ENCODE peak calls at places on chromosomes 6 and 20, in five cellular contexts. One of them, this sample, is unnamed. For H3K36me3, the result is how much of the 10 kb centered on the place peaks cover.

GRCh38 chr20:58852559-58853271 is at the start of gene GNAS:
- DNase-seq in mesendoderm: peak
- DNase-seq in mesenchymal stem cell: peak
- DNase-seq in H1: peak
- DNase-seq in HepG2: peak
- DNase-seq in this sample: peak

GRCh38 chr6:16671302-16672289 is 89.7 kb downstream of the ATXN1 start:
- DNase-seq in mesenchymal stem cell: no peak
- DNase-seq in mesendoderm: peak
- DNase-seq in HepG2: peak
- DNase-seq in H1: no peak
- DNase-seq in this sample: no peak

GRCh38 chr6:11144393-11144829 is 32.9 kb upstream of the ERVFRD-1 start:
- DNase-seq in mesenchymal stem cell: peak
- DNase-seq in HepG2: peak
- DNase-seq in mesendoderm: peak
- DNase-seq in H1: peak
- DNase-seq in this sample: peak

GRCh38 chr6:157954150-157955117 is 27.2 kb upstream of the SYNJ2 start:
- DNase-seq in H1: no peak
- DNase-seq in mesendoderm: peak
- DNase-seq in HepG2: peak
- DNase-seq in mesenchymal stem cell: no peak
- DNase-seq in this sample: no peak

GRCh38 chr20:46814366-46815232 is 80.0 kb upstream of the EYA2 start:
- DNase-seq in H1: no peak
- DNase-seq in mesendoderm: peak
- DNase-seq in mesenchymal stem cell: peak
- DNase-seq in HepG2: peak
- DNase-seq in this sample: peak

GRCh38 chr6:122406187-122406586 is 6.7 kb downstream of the HSF2 start:
- DNase-seq in HepG2: no peak
- DNase-seq in mesendoderm: no peak
- DNase-seq in mesenchymal stem cell: no peak
- DNase-seq in H1: no peak
- DNase-seq in this sample: no peak

GRCh38 chr20:49432562-49432961 is 49.9 kb downstream of the KCNB1 start:
- DNase-seq in HepG2: no peak
- DNase-seq in mesenchymal stem cell: no peak
- DNase-seq in H1: no peak
- DNase-seq in mesendoderm: peak
- DNase-seq in this sample: no peak

GRCh38 chr6:21526974-21527373 is 66.6 kb upstream of the SOX4 start:
- DNase-seq in mesenchymal stem cell: no peak
- DNase-seq in HepG2: no peak
- DNase-seq in mesendoderm: no peak
- DNase-seq in H1: no peak
- DNase-seq in this sample: no peak

GRCh38 chr6:97401533-97401932 is 118.5 kb upstream of the MMS22L start:
- DNase-seq in mesendoderm: peak
- DNase-seq in mesenchymal stem cell: no peak
- DNase-seq in HepG2: no peak
- DNase-seq in H1: no peak
- DNase-seq in this sample: no peak

GRCh38 chr20:825710-826421 is 7.6 kb upstream of the FAM110A start:
- DNase-seq in HepG2: no peak
- DNase-seq in H1: no peak
- DNase-seq in mesendoderm: no peak
- DNase-seq in mesenchymal stem cell: no peak
- DNase-seq in this sample: peak

GRCh38 chr6:160391419-160392116 is 43.4 kb downstream of the SLC22A3 start:
- DNase-seq in H1: no peak
- DNase-seq in mesendoderm: no peak
- DNase-seq in mesenchymal stem cell: peak
- DNase-seq in HepG2: peak
- DNase-seq in this sample: no peak

GRCh38 chr6:132285004-132285780 is 116.1 kb downstream of the MOXD1 start:
- DNase-seq in mesenchymal stem cell: no peak
- DNase-seq in H1: no peak
- DNase-seq in HepG2: no peak
- DNase-seq in mesendoderm: no peak
- DNase-seq in this sample: no peak

GRCh38 chr6:20118877-20119276 is 93.4 kb downstream of the MBOAT1 start:
- DNase-seq in H1: no peak
- DNase-seq in mesenchymal stem cell: no peak
- DNase-seq in mesendoderm: no peak
- DNase-seq in HepG2: no peak
- DNase-seq in this sample: no peak

GRCh38 chr20:4876301-4876700 is 125.0 kb downstream of the SLC23A2 start:
- DNase-seq in mesendoderm: no peak
- DNase-seq in HepG2: no peak
- DNase-seq in H1: no peak
- DNase-seq in mesenchymal stem cell: no peak
- DNase-seq in this sample: no peak

GRCh38 chr6:85483041-85483700 is 33.3 kb downstream of the NT5E start:
- DNase-seq in HepG2: peak
- DNase-seq in H1: peak
- DNase-seq in mesendoderm: peak
- DNase-seq in mesenchymal stem cell: peak
- DNase-seq in this sample: peak

GRCh38 chr6:49713346-49713745 is at the start of gene CRISP2:
- DNase-seq in H1: no peak
- DNase-seq in mesendoderm: no peak
- DNase-seq in mesenchymal stem cell: no peak
- DNase-seq in HepG2: no peak
- DNase-seq in this sample: no peak

GRCh38 chr20:16518068-16518783 is 55.0 kb downstream of the KIF16B start:
- DNase-seq in HepG2: peak
- DNase-seq in H1: no peak
- DNase-seq in mesendoderm: peak
- DNase-seq in mesenchymal stem cell: peak
- DNase-seq in this sample: peak

GRCh38 chr20:400451-401275 is 7.4 kb upstream of the RBCK1 start:
- DNase-seq in mesendoderm: peak
- DNase-seq in HepG2: no peak
- DNase-seq in mesenchymal stem cell: no peak
- DNase-seq in H1: no peak
- DNase-seq in this sample: peak

GRCh38 chr6:43181942-43182860 is at the start of gene CUL9:
- DNase-seq in mesenchymal stem cell: peak
- DNase-seq in HepG2: peak
- DNase-seq in mesendoderm: peak
- DNase-seq in H1: no peak
- DNase-seq in this sample: peak

GRCh38 chr6:44725070-44725469 is 337.6 kb downstream of the CDC5L start:
- DNase-seq in mesendoderm: no peak
- DNase-seq in HepG2: no peak
- DNase-seq in mesenchymal stem cell: peak
- DNase-seq in H1: no peak
- DNase-seq in this sample: no peak

GRCh38 chr6:125871365-125871764 is 80.6 kb downstream of the NCOA7 start:
- DNase-seq in HepG2: no peak
- DNase-seq in mesenchymal stem cell: no peak
- DNase-seq in mesendoderm: no peak
- DNase-seq in H1: no peak
- DNase-seq in this sample: no peak

GRCh38 chr20:52974155-52974554 is 2.0 kb downstream of the TSHZ2 start:
- DNase-seq in H1: no peak
- DNase-seq in HepG2: no peak
- DNase-seq in mesenchymal stem cell: no peak
- DNase-seq in mesendoderm: no peak
- DNase-seq in this sample: no peak

GRCh38 chr20:3786126-3786484 is 435 bp downstream of the CENPB start:
- DNase-seq in mesenchymal stem cell: peak
- DNase-seq in mesendoderm: peak
- DNase-seq in HepG2: no peak
- DNase-seq in H1: no peak
- DNase-seq in this sample: peak

GRCh38 chr6:12291785-12292604 is 1.8 kb downstream of the EDN1 start:
- DNase-seq in HepG2: peak
- DNase-seq in mesenchymal stem cell: peak
- DNase-seq in H1: no peak
- DNase-seq in mesendoderm: peak
- DNase-seq in this sample: no peak

GRCh38 chr20:35020108-35021031 is 64.7 kb downstream of the MYH7B start:
- DNase-seq in HepG2: no peak
- DNase-seq in mesendoderm: no peak
- DNase-seq in mesenchymal stem cell: no peak
- DNase-seq in H1: no peak
- DNase-seq in this sample: peak

GRCh38 chr20:63686492-63687321 is 9.7 kb upstream of the TNFRSF6B start:
- DNase-seq in HepG2: no peak
- DNase-seq in mesendoderm: no peak
- DNase-seq in mesenchymal stem cell: peak
- DNase-seq in H1: no peak
- DNase-seq in this sample: peak

GRCh38 chr6:136072691-136073090 is 177.4 kb downstream of the MTFR2 start:
- DNase-seq in HepG2: no peak
- DNase-seq in H1: no peak
- DNase-seq in mesenchymal stem cell: no peak
- DNase-seq in mesendoderm: no peak
- DNase-seq in this sample: no peak

GRCh38 chr6:149045404-149045803 is 272.1 kb upstream of the TAB2 start:
- DNase-seq in mesendoderm: peak
- DNase-seq in H1: no peak
- DNase-seq in HepG2: peak
- DNase-seq in mesenchymal stem cell: no peak
- DNase-seq in this sample: no peak

GRCh38 chr6:41222045-41222444 is 6.1 kb upstream of the TREML4 start:
- DNase-seq in mesenchymal stem cell: no peak
- DNase-seq in HepG2: no peak
- DNase-seq in H1: no peak
- DNase-seq in mesendoderm: no peak
- DNase-seq in this sample: no peak

GRCh38 chr6:3522561-3523287 is 65.9 kb upstream of the SLC22A23 start:
- DNase-seq in HepG2: no peak
- DNase-seq in mesendoderm: peak
- DNase-seq in H1: no peak
- DNase-seq in mesenchymal stem cell: peak
- DNase-seq in this sample: no peak

GRCh38 chr20:49804364-49804763 is 8.3 kb upstream of the SLC9A8 start:
- DNase-seq in mesenchymal stem cell: no peak
- DNase-seq in H1: no peak
- DNase-seq in mesendoderm: no peak
- DNase-seq in HepG2: no peak
- DNase-seq in this sample: no peak

GRCh38 chr6:47132724-47133123 is 90.6 kb upstream of the ADGRF1 start:
- DNase-seq in HepG2: no peak
- DNase-seq in mesenchymal stem cell: no peak
- DNase-seq in H1: no peak
- DNase-seq in mesendoderm: peak
- DNase-seq in this sample: no peak

GRCh38 chr6:143397229-143398222 is 53.0 kb downstream of the ADAT2 start:
- DNase-seq in HepG2: peak
- DNase-seq in mesendoderm: peak
- DNase-seq in mesenchymal stem cell: peak
- DNase-seq in H1: peak
- DNase-seq in this sample: no peak

GRCh38 chr6:71675386-71675785 is 211.0 kb upstream of the RIMS1 start:
- DNase-seq in H1: no peak
- DNase-seq in mesendoderm: peak
- DNase-seq in mesenchymal stem cell: no peak
- DNase-seq in HepG2: no peak
- DNase-seq in this sample: no peak

GRCh38 chr6:55882731-55883595 is 7.6 kb upstream of the BMP5 start:
- DNase-seq in mesenchymal stem cell: peak
- DNase-seq in H1: no peak
- DNase-seq in HepG2: no peak
- DNase-seq in mesendoderm: peak
- DNase-seq in this sample: no peak
- H3K27ac ChIP-seq in mesenchymal stem cell: no peak
- H3K27ac ChIP-seq in H1: no peak
- H3K27ac ChIP-seq in HepG2: no peak
- H3K27ac ChIP-seq in mesendoderm: no peak
- H3K27ac ChIP-seq in this sample: peak

GRCh38 chr20:51409192-51409875 is 133.2 kb downstream of the NFATC2 start:
- DNase-seq in HepG2: no peak
- DNase-seq in mesenchymal stem cell: no peak
- DNase-seq in H1: no peak
- DNase-seq in mesendoderm: no peak
- DNase-seq in this sample: no peak
- H3K36me3 ChIP-seq in HepG2: under half
- H3K36me3 ChIP-seq in mesenchymal stem cell: under half
- H3K36me3 ChIP-seq in H1: under half
- H3K36me3 ChIP-seq in mesendoderm: under half
- H3K36me3 ChIP-seq in this sample: under half

GRCh38 chr6:166958926-166959861 is 2.8 kb upstream of the RNASET2 start:
- DNase-seq in HepG2: peak
- DNase-seq in mesenchymal stem cell: peak
- DNase-seq in H1: no peak
- DNase-seq in mesendoderm: peak
- DNase-seq in this sample: peak
- H3K4me2 ChIP-seq in HepG2: peak
- H3K4me2 ChIP-seq in mesenchymal stem cell: no peak
- H3K4me2 ChIP-seq in H1: no peak
- H3K4me2 ChIP-seq in mesendoderm: no peak
- H3K4me2 ChIP-seq in this sample: no peak

GRCh38 chr6:168822376-168822775 is 381.4 kb downstream of the SMOC2 start:
- DNase-seq in H1: no peak
- DNase-seq in mesenchymal stem cell: no peak
- DNase-seq in HepG2: no peak
- DNase-seq in mesendoderm: no peak
- DNase-seq in this sample: no peak

GRCh38 chr6:168819546-168819945 is 378.6 kb downstream of the SMOC2 start:
- DNase-seq in mesendoderm: no peak
- DNase-seq in H1: no peak
- DNase-seq in HepG2: no peak
- DNase-seq in mesenchymal stem cell: no peak
- DNase-seq in this sample: no peak

GRCh38 chr6:168826078-168826390 is 385.1 kb downstream of the SMOC2 start:
- DNase-seq in mesenchymal stem cell: no peak
- DNase-seq in H1: no peak
- DNase-seq in mesendoderm: no peak
- DNase-seq in HepG2: no peak
- DNase-seq in this sample: no peak

GRCh38 chr6:168825226-168826077 is 384.5 kb downstream of the SMOC2 start:
- DNase-seq in mesendoderm: no peak
- DNase-seq in HepG2: no peak
- DNase-seq in mesenchymal stem cell: no peak
- DNase-seq in H1: no peak
- DNase-seq in this sample: no peak

DNA sequence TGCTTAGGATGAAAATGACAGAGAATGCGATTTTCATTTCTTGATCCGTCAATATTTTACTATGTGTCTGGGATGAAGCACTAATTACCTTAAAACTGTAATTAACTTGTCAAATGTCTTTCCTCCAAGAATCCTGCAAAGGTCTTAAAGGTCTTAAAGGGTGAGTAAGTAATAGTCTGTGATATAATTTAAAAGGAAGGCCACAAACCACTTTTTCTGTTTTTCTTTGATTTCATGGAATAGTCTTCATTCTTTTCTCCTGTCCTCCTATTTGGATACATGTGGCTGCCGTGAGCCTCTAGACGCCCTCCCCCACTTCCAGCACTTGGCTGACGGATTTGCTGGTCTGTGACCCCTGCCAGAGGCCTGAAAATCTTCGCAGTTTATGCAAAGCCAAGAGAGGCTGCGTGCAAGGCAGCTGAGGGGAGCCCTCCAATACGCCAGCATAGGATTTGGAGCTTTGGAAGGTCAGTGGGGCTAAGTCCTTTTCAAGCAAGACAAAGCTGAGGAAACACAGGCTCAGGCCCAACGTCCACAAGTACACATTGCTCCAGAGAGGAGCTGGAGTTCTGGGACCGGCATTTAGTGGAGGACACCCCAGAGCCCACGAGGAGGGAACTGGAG is 382.5 kb downstream of the SMOC2 start:
- DNase-seq in H1: no peak
- DNase-seq in HepG2: no peak
- DNase-seq in mesendoderm: peak
- DNase-seq in mesenchymal stem cell: peak
- DNase-seq in this sample: peak
- H3K27ac ChIP-seq in H1: no peak
- H3K27ac ChIP-seq in HepG2: no peak
- H3K27ac ChIP-seq in mesendoderm: no peak
- H3K27ac ChIP-seq in mesenchymal stem cell: peak
- H3K27ac ChIP-seq in this sample: no peak